ENCODE peak calls at places on chromosomes 2 and 18, in four cellular contexts. F is EL, D is lower lobe of right lung, I is endothelial cell. W is an unnamed sample.

GRCh38 chr18:13070460-13070859 is 79.3 kb downstream of the CEP192 start:
- DNase-seq in D (no peak), I (no peak), F (peak), W (no peak)

GRCh38 chr18:74506405-74507119 is 10.4 kb downstream of the CNDP2 start:
- DNase-seq in F (no peak), D (no peak), I (no peak), W (no peak)

GRCh38 chr18:33581816-33582215 is 3.8 kb downstream of the ASXL3 start:
- DNase-seq in D (no peak), F (no peak), I (no peak), W (no peak)

GRCh38 chr18:57737661-57738060 is 65.5 kb downstream of the ATP8B1 start:
- DNase-seq in I (no peak), D (peak), F (peak), W (no peak)

GRCh38 chr2:215572341-215572848 is 136.5 kb upstream of the FN1 start:
- DNase-seq in I (no peak), F (no peak), D (no peak), W (no peak)

GRCh38 chr2:225041871-225042799 is at the start of gene DOCK10:
- DNase-seq in F (peak), I (peak), D (peak), W (peak)

GRCh38 chr18:76922107-76922506 is 99.8 kb downstream of the ZNF236 start:
- DNase-seq in I (peak), D (no peak), F (peak), W (peak)

GRCh38 chr18:50696929-50697328 is 122.9 kb downstream of the MRO start:
- DNase-seq in F (no peak), D (no peak), I (no peak), W (no peak)

GRCh38 chr18:32919799-32920198 is 147.0 kb upstream of the KLHL14 start:
- DNase-seq in D (no peak), I (peak), F (no peak), W (peak)

GRCh38 chr2:197931661-197932312 is 127.4 kb downstream of the PLCL1 start:
- DNase-seq in F (peak), I (no peak), D (no peak), W (no peak)

GRCh38 chr18:3088444-3088843 is 75.5 kb upstream of the LPIN2 start:
- DNase-seq in F (no peak), I (no peak), D (no peak), W (no peak)

GRCh38 chr2:240567872-240568677 is at the start of gene RNPEPL1:
- DNase-seq in D (peak), I (peak), F (peak), W (peak)

GRCh38 chr2:218029366-218030360 is 26.9 kb upstream of the TNS1 start:
- DNase-seq in D (no peak), I (no peak), F (no peak), W (no peak)

GRCh38 chr2:241508240-241508509 is 209 bp downstream of the STK25 start:
- DNase-seq in F (no peak), I (no peak), D (no peak), W (no peak)

GRCh38 chr2:176931588-176932563 is 280.7 kb upstream of the HNRNPA3 start:
- DNase-seq in I (no peak), D (no peak), F (peak), W (no peak)

GRCh38 chr2:73112026-73112912 is 479 bp downstream of the RAB11FIP5 start:
- DNase-seq in F (peak), D (peak), I (peak), W (peak)

GRCh38 chr2:176514805-176515500 is 245.7 kb downstream of the MTX2 start:
- DNase-seq in I (no peak), F (peak), D (no peak), W (peak)

GRCh38 chr2:179471012-179471411 is 206.4 kb upstream of the SESTD1 start:
- DNase-seq in I (no peak), D (no peak), F (no peak), W (no peak)

GRCh38 chr2:27117995-27118524 is 868 bp downstream of the CGREF1 start:
- DNase-seq in F (no peak), D (no peak), I (no peak), W (no peak)

GRCh38 chr2:151711025-151711424 is 23.3 kb downstream of the NEB start:
- DNase-seq in D (no peak), I (no peak), F (no peak), W (no peak)

GRCh38 chr2:239267411-239267941 is 133.3 kb downstream of the HDAC4 start:
- DNase-seq in F (peak), I (no peak), D (peak), W (no peak)

GRCh38 chr2:233404227-233404626 is 49.9 kb downstream of the DGKD start:
- DNase-seq in D (no peak), F (peak), I (peak), W (peak)

GRCh38 chr2:144006139-144006538 is 513.8 kb downstream of the ZEB2 start:
- DNase-seq in D (no peak), I (no peak), F (no peak), W (no peak)

GRCh38 chr2:17853799-17854198 is 24.7 kb upstream of the KCNS3 start:
- DNase-seq in F (no peak), I (no peak), D (no peak), W (no peak)

GRCh38 chr2:168186452-168186851 is 60.9 kb downstream of the STK39 start:
- DNase-seq in F (no peak), D (no peak), I (no peak), W (no peak)

GRCh38 chr2:62787381-62787780 is 81.9 kb downstream of the EHBP1 start:
- DNase-seq in F (peak), D (no peak), I (no peak), W (peak)

GRCh38 chr2:201996681-201997254 is 36.9 kb upstream of the FZD7 start:
- DNase-seq in F (no peak), I (no peak), D (no peak), W (no peak)

GRCh38 chr18:14928396-14928795 is 180.4 kb downstream of the ANKRD30B start:
- DNase-seq in D (no peak), F (no peak), I (no peak), W (peak)

GRCh38 chr18:55236150-55236931 is 277.1 kb upstream of the CCDC68 start:
- DNase-seq in D (no peak), F (peak), I (no peak), W (no peak)